ENCODE peak calls at places on chromosomes 4 and X, in seven cellular contexts. H, S, K, Q, E, B and O are unnamed samples.
A peak's percentile ranks its signal among the peaks of the same experiment; 100 is the strongest.

GRCh38 chr4:142361981-142362380 is 484.1 kb downstream of the INPP4B start:
- DNase-seq in H (no peak), S (no peak), K (no peak), Q (no peak), E (no peak), B (no peak), O (no peak)

GRCh38 chr4:156751486-156751885 is 220.1 kb downstream of the PDGFC start:
- DNase-seq in H (peak; percentile 53), S (no peak), K (no peak), Q (no peak), E (no peak), B (no peak), O (peak; percentile 42)

GRCh38 chr4:174591243-174592021 is 69.1 kb upstream of the HPGD start:
- DNase-seq in H (no peak), S (no peak), K (no peak), Q (no peak), E (peak; percentile 50), B (no peak), O (no peak)

GRCh38 chrX:151753313-151754041 is 18.9 kb downstream of the CNGA2 start:
- DNase-seq in H (no peak), S (peak; percentile 73), K (peak; percentile 59), Q (peak; percentile 36), E (peak; percentile 66), B (no peak), O (peak; percentile 2)

GRCh38 chr4:14260591-14260990 is 633.1 kb upstream of the BOD1L1 start:
- DNase-seq in H (no peak), S (no peak), K (no peak), Q (no peak), E (no peak), B (no peak), O (no peak)

GRCh38 chr4:38873290-38873949 is 5.8 kb downstream of the FAM114A1 start:
- DNase-seq in H (no peak), S (no peak), K (no peak), Q (no peak), E (no peak), B (no peak), O (no peak)

GRCh38 chrX:17525266-17525665 is 150.3 kb downstream of the NHS start:
- DNase-seq in H (no peak), S (no peak), K (no peak), Q (no peak), E (peak; percentile 51), B (no peak), O (peak; percentile 12)

GRCh38 chr4:164383187-164384181 is 370.4 kb upstream of the SMIM31 start:
- DNase-seq in H (peak; percentile 3), S (peak; percentile 65), K (peak; percentile 62), Q (peak; percentile 70), E (peak; percentile 16), B (peak; percentile 49), O (peak; percentile 0)

GRCh38 chr4:168522829-168523228 is 26.0 kb downstream of the PALLD start:
- DNase-seq in H (peak; percentile 67), S (no peak), K (no peak), Q (no peak), E (no peak), B (no peak), O (peak; percentile 31)

GRCh38 chrX:57573754-57574153 is 18.1 kb upstream of the ZXDB start:
- DNase-seq in H (peak; percentile 15), S (no peak), K (peak; percentile 43), Q (peak; percentile 2), E (peak; percentile 8), B (no peak), O (peak; percentile 17)

DNA sequence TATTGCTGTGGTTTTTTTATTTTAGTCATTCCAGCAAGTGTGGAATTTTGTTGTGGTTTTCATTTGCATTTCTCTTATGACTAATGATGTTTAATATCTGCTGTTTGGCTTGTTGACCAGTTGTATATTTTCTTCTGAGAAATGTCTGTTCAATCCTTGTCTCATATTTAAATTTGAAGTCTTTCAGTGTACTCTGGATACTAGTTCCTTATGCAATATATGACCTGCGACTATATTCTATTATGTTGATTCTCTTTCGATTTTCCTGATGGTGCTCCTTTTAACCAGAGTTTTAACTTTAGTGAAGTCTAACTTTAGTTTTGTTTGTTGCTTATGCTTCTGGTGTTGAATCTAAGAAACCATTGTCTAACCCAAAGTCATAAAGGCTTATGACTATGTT is 1528.0 kb downstream of the TECRL start:
- DNase-seq in H (no peak), S (no peak), K (no peak), Q (no peak), E (no peak), B (no peak), O (no peak)
- H2BK5ac ChIP-seq in H (no peak overlapping the region), S (no peak overlapping the region), K (no peak overlapping the region), Q (no peak overlapping the region), E (no peak overlapping the region), B (no peak overlapping the region), O (no peak overlapping the region)

GRCh38 chr4:122313001-122313400 is 65.8 kb upstream of the ADAD1 start:
- DNase-seq in H (no peak), S (no peak), K (no peak), Q (no peak), E (peak; percentile 88), B (no peak), O (no peak)
- H2BK5ac ChIP-seq in H (no peak overlapping the region), S (no peak overlapping the region), K (no peak overlapping the region), Q (no peak overlapping the region), E (no peak overlapping the region), B (no peak overlapping the region), O (no peak overlapping the region)

DNA sequence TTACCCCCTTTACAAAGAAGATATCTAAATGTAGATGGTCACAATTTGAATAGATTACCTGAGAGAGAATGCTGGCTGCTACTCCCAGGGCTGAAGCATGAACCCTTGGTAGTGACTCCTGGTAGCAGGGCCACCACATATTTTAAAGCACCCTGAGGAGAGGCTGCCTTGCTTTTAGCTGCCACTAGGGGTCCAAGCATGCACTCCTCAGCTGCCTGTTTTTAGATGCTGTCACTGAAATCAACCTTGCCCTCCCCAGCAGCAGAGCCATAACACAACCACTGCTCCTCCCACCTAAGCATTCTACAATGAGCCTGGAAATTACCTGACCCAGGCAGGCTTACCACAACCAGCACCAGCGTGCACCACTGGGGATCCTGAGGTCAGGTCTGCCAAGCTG is 850.9 kb downstream of the FAM133A start:
- DNase-seq in H (no peak), S (peak; percentile 30), K (peak; percentile 1), Q (no peak), E (no peak), B (no peak), O (no peak)
- H2BK5ac ChIP-seq in H (no peak overlapping the region), S (no peak overlapping the region), K (no peak overlapping the region), Q (no peak overlapping the region), E (no peak overlapping the region), B (no peak overlapping the region), O (no peak overlapping the region)

GRCh38 chr4:61308033-61308432 is 107.9 kb downstream of the ADGRL3 start:
- DNase-seq in H (no peak), S (no peak), K (no peak), Q (no peak), E (no peak), B (no peak), O (no peak)
- H2BK5ac ChIP-seq in H (no peak overlapping the region), S (no peak overlapping the region), K (no peak overlapping the region), Q (no peak overlapping the region), E (no peak overlapping the region), B (no peak overlapping the region), O (no peak overlapping the region)